ENCODE peak calls at places on chromosomes 16 and 17, in six cellular contexts. L, Z, D, G, H and Y are unnamed samples. For H3K4me1, the result is how much of the 10 kb centered on the place peaks cover.

GRCh38 chr16:15658556-15658955 is 8.5 kb downstream of the NDE1 start:
- DNase-seq in D (no peak), L (no peak), G (no peak), H (no peak), Z (no peak), Y (no peak)

GRCh38 chr16:19116711-19117449 is 3.1 kb downstream of the ITPRIPL2 start:
- DNase-seq in Z (no peak), G (no peak), H (no peak), L (no peak), D (no peak), Y (no peak)

GRCh38 chr17:1095093-1095852 is 84.5 kb downstream of the ABR start:
- DNase-seq in D (no peak), H (no peak), G (no peak), Z (peak), L (no peak), Y (peak)

GRCh38 chr17:77385750-77386501 is 245.2 kb downstream of the SEC14L1 start:
- DNase-seq in H (peak), L (no peak), Z (peak), G (no peak), D (peak), Y (no peak)

GRCh38 chr17:82416771-82417170 is 1.4 kb upstream of the HEXD start:
- DNase-seq in L (no peak), D (peak), Z (no peak), G (no peak), H (no peak), Y (no peak)

GRCh38 chr16:83843657-83844056 is 35.9 kb downstream of the HSBP1 start:
- DNase-seq in D (no peak), Z (no peak), G (no peak), H (no peak), L (no peak), Y (no peak)

GRCh38 chr17:4083173-4083572 is 59.7 kb downstream of the ZZEF1 start:
- DNase-seq in D (no peak), G (no peak), Z (no peak), L (no peak), H (no peak), Y (no peak)

GRCh38 chr17:68310141-68310540 is 18.8 kb downstream of the ARSG start:
- DNase-seq in H (no peak), D (peak), L (no peak), G (no peak), Z (no peak), Y (no peak)

GRCh38 chr16:17034477-17035252 is 436.1 kb downstream of the XYLT1 start:
- DNase-seq in Z (no peak), G (no peak), D (no peak), H (no peak), L (no peak), Y (no peak)

GRCh38 chr16:72721981-72722380 is 325.9 kb downstream of the ZFHX3 start:
- DNase-seq in L (no peak), Z (no peak), H (no peak), G (no peak), D (no peak), Y (no peak)

GRCh38 chr17:46061435-46061834 is 62.4 kb downstream of the STH start:
- DNase-seq in L (no peak), G (no peak), Z (no peak), H (no peak), D (no peak), Y (no peak)

GRCh38 chr17:28706471-28707338 is 5.0 kb downstream of the PROCA1 start:
- DNase-seq in Z (no peak), G (no peak), H (no peak), L (no peak), D (peak), Y (no peak)

GRCh38 chr16:12773216-12773615 is 30.5 kb downstream of the CPPED1 start:
- DNase-seq in G (no peak), D (no peak), H (no peak), Z (no peak), L (no peak), Y (no peak)

GRCh38 chr17:77371888-77372443 is 231.2 kb downstream of the SEC14L1 start:
- DNase-seq in Z (no peak), H (no peak), D (peak), G (no peak), L (no peak), Y (peak)

GRCh38 chr17:75317671-75318070 is 28.4 kb upstream of the SLC25A19 start:
- DNase-seq in H (no peak), D (peak), G (no peak), Z (no peak), L (no peak), Y (no peak)

DNA sequence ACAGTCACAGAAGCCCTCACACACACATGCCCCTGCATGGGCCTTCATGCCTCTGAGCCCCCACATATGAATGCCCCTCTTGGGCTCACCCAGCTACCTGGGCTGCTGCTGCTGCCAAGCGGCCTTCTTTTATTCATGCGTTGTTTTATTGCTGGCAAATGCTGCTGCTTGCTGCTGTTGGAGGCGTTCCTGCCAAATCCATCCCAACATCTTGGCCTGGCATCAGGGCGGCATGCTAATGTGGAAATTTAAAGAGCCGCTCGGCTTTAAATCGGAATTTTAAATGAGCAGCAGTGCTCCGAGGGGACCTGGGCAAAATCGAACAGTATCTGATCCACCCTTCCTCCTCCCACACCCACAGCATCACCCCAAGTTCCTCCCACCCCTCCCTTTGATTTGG is 39.0 kb downstream of the NEUROD2 start:
- DNase-seq in H (no peak), G (no peak), D (no peak), L (no peak), Z (no peak), Y (no peak)
- H3K27ac ChIP-seq in H (no peak), G (no peak), D (no peak), L (no peak), Z (no peak), Y (no peak)

DNA sequence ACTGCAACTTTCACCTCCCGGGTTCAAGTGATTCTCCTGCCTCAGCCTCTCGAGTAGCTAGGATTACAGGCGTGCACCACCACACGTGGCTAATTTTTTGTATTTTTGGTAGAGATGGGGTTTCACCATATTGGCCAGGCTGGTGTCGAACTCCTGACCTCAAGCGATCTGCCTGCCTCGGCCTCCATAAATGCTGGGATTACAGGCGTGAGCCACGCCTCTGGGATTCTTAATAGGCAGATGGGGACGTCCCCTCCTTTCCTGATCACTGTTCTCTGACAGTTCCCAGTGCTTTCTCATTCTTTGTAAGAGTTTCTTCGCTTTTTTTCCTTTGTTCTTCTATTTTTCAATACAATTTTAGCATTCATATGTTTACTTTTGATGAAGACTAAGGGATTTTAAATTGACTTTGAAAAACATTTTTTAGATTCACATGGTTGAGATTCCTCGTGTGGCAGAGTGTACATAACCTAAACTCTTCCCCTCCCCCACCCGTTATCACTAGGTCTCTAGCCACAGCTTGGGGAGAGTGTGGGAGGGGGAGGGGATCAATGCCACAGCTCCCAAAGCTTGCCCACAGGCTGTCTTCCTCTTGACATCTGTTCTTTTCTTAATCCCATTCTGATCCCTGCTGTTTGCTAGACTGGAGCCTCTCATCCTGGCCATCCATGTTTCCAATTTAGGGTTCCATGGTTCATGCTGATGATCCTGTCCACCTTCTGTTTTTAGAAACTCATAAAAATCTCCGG is 11.0 kb downstream of the ADORA2B start:
- DNase-seq in H (no peak), L (no peak), G (no peak), Z (no peak), D (no peak), Y (no peak)
- H3K4me1 ChIP-seq in H (under half), L (under half), G (under half), Z (under half), D (under half), Y (under half)

GRCh38 chr17:56593073-56593740 is at the start of gene NOG:
- DNase-seq in L (no peak), H (peak), D (peak), Z (peak), G (peak), Y (peak)
- H3K27ac ChIP-seq in L (peak), H (peak), D (no peak), Z (no peak), G (no peak), Y (peak)

DNA sequence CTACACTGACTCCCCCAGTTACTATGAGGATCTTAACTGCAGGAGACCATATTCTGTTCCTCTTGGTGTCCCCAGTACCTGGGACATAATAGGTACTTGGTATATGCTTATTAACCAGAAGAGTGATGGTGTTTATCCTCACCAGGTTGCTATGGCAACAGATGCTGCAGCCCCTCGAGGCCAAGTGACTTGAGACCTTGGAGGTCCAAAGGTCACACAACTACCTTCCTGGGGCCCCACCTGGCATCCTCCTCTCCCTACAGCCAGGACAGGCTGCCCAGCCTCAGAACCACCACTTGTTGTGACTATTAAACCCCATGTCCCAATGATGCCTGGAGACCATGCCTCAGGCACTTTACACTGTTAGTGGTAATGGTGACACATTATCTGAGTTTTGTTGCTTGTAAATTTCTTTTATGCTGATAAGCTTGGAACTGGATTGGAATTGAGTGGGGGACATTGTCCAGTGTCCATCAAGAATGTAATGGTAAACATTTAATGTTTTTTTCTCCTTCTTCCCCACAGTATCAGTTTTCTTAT is 189.4 kb downstream of the CCDC182 start:
- DNase-seq in Z (no peak), D (peak), L (no peak), G (no peak), H (no peak), Y (no peak)
- H3K4me1 ChIP-seq in Z (under half), D (under half), L (under half), G (under half), H (half or more), Y (under half)

GRCh38 chr17:41718287-41718645 is 6.1 kb downstream of the GAST start:
- DNase-seq in D (no peak), L (no peak), Z (no peak), H (no peak), G (no peak), Y (peak)
- H3K27ac ChIP-seq in D (no peak), L (no peak), Z (no peak), H (no peak), G (no peak), Y (no peak)

DNA sequence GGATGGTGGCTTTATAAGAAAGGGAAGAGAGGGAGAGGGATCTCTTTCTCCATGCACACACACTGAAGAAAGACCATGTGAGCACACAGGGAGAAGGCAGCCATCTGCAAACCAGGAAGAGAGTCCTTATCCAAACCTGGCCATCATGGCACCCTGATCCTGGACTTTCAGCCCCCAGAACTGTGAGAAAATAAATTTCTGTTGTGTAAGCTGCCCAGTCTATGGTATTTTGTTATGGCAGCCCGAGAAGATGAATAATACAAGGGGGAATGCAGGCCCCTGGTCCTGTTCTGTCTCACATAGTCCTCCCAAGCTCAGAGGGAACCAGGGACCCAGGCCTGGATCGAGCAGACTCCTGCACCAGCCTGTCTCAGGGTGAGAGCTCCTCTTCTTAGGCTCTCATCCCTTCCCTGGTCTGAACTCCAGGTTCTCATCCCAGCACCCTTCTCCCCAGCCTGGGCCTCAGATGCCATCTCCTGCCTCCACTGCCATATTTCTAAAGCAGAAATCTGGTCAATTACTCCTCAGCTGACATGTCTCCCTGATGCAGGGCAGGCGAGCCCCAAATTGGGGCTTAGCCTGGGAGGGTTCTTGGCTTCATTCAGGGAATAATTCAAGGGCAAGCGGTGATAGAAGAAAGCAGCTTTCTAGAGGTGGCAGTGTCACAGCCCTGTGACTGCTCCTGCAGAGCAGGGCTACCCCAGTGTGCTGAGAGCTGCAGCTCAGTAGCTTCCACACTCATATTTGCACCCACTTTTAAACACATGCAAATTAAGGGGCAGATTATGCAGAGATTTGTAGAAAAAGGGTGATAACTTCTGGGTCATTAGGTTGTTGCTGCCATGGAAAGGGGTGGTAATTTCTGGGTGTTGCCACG is 28.8 kb downstream of the IGFBP4 start:
- DNase-seq in H (no peak), L (no peak), G (no peak), D (peak), Z (no peak), Y (no peak)
- H3K4me1 ChIP-seq in H (under half), L (under half), G (under half), D (under half), Z (under half), Y (under half)

DNA sequence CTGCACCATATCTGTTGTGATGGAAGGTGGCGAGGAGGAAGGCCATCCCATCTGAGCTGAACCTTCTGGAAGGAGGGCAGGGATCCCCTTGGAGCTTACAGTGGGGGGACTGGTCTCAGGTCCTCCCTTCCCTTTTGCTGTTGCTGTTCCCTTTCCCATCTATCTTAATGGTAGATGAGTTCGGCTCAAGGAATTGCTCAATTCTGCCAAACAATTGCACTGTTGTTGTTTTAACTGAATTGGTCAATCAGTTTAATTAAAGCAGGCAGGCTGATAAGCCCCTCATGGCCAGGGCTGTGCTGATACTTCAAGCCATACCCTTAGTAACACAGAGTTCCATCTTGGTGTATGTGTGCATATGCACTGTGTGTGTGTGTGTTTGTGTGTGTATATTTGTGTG is 220.4 kb upstream of the FOXF1 start:
- DNase-seq in Z (no peak), D (no peak), H (no peak), G (no peak), L (no peak), Y (no peak)
- H3K27ac ChIP-seq in Z (no peak), D (no peak), H (no peak), G (no peak), L (no peak), Y (no peak)

DNA sequence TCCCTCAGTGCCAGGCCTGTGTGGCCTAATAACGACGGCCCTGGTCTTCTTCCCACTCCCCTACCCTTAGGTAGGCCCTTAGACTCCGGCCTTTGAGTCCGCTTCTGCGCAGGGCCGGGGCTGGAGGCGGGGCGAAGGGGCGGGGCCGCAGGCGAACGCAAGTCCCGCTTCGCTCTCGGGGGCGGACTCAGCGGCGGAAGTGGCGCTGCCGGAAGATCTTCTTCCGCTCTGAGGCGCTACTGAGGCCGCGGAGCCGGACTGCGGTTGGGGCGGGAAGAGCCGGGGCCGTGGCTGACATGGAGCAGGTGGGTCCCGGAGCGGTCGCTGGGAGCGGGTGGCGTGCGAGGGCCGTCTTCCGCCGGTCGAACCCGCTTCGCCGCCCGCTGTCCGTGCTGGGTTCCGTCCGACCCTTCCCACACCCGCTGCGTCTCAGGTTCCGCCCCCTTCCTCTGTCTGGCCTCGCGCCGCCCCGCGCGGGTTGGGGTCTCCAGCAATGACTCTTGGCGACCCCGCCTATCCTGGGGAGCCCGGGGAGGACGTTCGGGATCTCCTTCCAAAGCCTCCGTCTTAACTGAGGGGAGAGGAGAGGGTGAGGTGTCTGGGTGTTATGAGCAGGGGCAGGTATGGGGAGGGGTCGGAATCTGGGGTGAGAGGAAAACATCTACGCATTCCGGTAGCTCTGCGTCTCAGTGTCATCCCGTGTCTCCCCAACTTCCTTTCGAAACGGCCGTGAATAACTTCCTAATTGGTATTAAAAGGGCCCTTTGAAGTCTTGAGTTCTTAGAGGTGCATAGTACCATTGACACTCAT is at the start of gene STARD3:
- DNase-seq in H (peak), Z (peak), D (peak), G (peak), L (peak), Y (peak)
- H3K4me1 ChIP-seq in H (under half), Z (half or more), D (under half), G (under half), L (under half), Y (under half)

GRCh38 chr17:55730380-55730779 is 7.7 kb upstream of the TMEM100 start:
- DNase-seq in G (no peak), Z (no peak), D (no peak), L (no peak), H (no peak), Y (no peak)
- H3K27ac ChIP-seq in G (no peak), Z (peak), D (no peak), L (peak), H (peak), Y (peak)

DNA sequence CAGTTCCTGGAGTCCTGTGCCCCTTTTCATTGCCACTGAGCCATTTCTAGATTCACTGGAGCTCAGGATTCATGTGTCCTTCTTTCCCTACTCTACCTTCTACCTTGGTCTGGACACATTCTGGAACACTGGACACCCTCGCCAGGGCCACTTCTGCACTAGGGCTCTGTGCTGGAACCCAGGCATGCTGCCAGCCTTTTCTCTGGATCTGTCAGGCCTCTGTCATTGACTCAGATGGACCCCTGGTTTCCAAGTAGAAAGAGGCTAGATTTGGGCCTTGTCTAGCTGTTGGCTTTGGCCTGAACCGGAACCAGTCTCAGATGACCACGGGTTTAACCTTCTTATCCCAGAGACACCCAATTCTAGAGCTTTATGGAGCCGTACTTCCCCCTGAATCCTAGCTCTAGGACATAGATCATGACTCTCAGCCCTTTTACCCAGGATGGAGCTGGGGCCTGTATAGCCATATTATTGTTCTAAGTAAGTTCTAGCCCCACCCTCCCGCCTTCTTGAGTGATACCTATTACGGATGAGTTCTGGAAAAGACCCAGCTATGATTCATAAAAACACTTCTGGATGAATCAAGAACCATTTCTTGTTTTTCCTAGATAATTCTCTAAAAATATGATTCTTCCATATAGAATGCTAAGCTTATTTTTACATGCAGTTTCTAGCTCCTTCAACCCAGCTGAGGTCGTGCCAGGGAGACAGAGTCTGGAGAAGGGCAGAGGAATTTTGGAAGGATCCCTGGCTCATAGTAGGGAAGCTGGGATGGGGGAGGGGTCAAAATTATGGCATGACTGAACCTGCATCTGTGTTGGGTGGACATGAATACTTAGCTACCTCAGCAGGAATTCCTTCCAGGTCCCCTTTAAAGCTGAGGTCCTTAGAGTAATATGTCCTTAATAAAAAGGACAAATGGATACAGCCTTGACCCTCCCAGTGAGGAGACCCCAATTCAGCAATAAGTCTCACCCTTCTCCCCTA is 1.1 kb upstream of the CHRNB1 start:
- DNase-seq in Z (no peak), H (no peak), G (no peak), D (peak), L (no peak), Y (no peak)
- H3K4me1 ChIP-seq in Z (under half), H (under half), G (under half), D (under half), L (under half), Y (under half)